ENCODE peak calls at places on chromosomes 7 and 10, in four cellular contexts. K, N, F and L are unnamed samples.

GRCh38 chr7:158957507-158957900 is 101.1 kb downstream of the DYNC2I1 start:
- DNase-seq in K (no peak), N (no peak), F (no peak), L (no peak)

GRCh38 chr10:131694963-131695813 is 205.6 kb upstream of the PPP2R2D start:
- DNase-seq in K (no peak), N (no peak), F (no peak), L (no peak)

GRCh38 chr7:9082203-9082602 is 648.8 kb downstream of the NXPH1 start:
- DNase-seq in K (peak), N (peak), F (no peak), L (no peak)

GRCh38 chr7:42691030-42691639 is 220.7 kb downstream of the C7orf25 start:
- DNase-seq in K (peak), N (peak), F (peak), L (peak)

GRCh38 chr7:44738031-44738730 is 10.5 kb upstream of the ZMIZ2 start:
- DNase-seq in K (no peak), N (no peak), F (no peak), L (no peak)

GRCh38 chr10:125116652-125117310 is 43.6 kb downstream of the CTBP2 start:
- DNase-seq in K (no peak), N (no peak), F (no peak), L (no peak)

GRCh38 chr7:33072471-33072870 is 9.9 kb upstream of the NT5C3A start:
- DNase-seq in K (no peak), N (no peak), F (peak), L (peak)

GRCh38 chr7:46791180-46791579 is 790.7 kb downstream of the TNS3 start:
- DNase-seq in K (no peak), N (no peak), F (no peak), L (no peak)

GRCh38 chr10:77959887-77960286 is 33.3 kb upstream of the DLG5 start:
- DNase-seq in K (no peak), N (no peak), F (no peak), L (no peak)

GRCh38 chr7:156429514-156429913 is 211.1 kb upstream of the RNF32 start:
- DNase-seq in K (no peak), N (no peak), F (no peak), L (no peak)

GRCh38 chr10:24617771-24618396 is 105.8 kb downstream of the ARHGAP21 start:
- DNase-seq in K (peak), N (peak), F (peak), L (peak)

GRCh38 chr7:110058401-110058800 is 1032.5 kb upstream of the LRRN3 start:
- DNase-seq in K (no peak), N (no peak), F (no peak), L (no peak)

GRCh38 chr10:66752714-66753113 is 173.1 kb upstream of the LRRTM3 start:
- DNase-seq in K (no peak), N (no peak), F (peak), L (peak)

GRCh38 chr10:69303632-69304035 is 25.3 kb downstream of the HK1 start:
- DNase-seq in K (no peak), N (no peak), F (peak), L (peak)

GRCh38 chr7:47672966-47673365 is 91.1 kb upstream of the TNS3 start:
- DNase-seq in K (peak), N (no peak), F (no peak), L (no peak)

GRCh38 chr7:82156168-82156567 is 287.4 kb downstream of the CACNA2D1 start:
- DNase-seq in K (peak), N (no peak), F (no peak), L (no peak)

GRCh38 chr7:79452495-79453265 is 787 bp downstream of the MAGI2 start:
- DNase-seq in K (peak), N (peak), F (peak), L (peak)

GRCh38 chr7:155229548-155230168 is 68.0 kb upstream of the INSIG1 start:
- DNase-seq in K (no peak), N (no peak), F (no peak), L (peak)

GRCh38 chr7:50472427-50472826 is 22.3 kb upstream of the FIGNL1 start:
- DNase-seq in K (no peak), N (no peak), F (no peak), L (no peak)

GRCh38 chr7:17099083-17099973 is 199.1 kb upstream of the AHR start:
- DNase-seq in K (no peak), N (peak), F (peak), L (peak)

GRCh38 chr10:85008493-85009181 is 680.2 kb downstream of the CCSER2 start:
- DNase-seq in K (no peak), N (peak), F (no peak), L (no peak)

GRCh38 chr10:61758440-61758839 is 95.7 kb downstream of the CABCOCO1 start:
- DNase-seq in K (no peak), N (no peak), F (peak), L (peak)

GRCh38 chr7:21944616-21945373 is 904 bp downstream of the CDCA7L start:
- DNase-seq in K (peak), N (peak), F (no peak), L (no peak)

GRCh38 chr7:105673367-105674188 is 92.3 kb upstream of the EFCAB10 start:
- DNase-seq in K (no peak), N (no peak), F (no peak), L (no peak)

GRCh38 chr7:25820432-25821040 is 331.5 kb upstream of the NFE2L3 start:
- DNase-seq in K (peak), N (peak), F (no peak), L (no peak)

GRCh38 chr10:122347162-122347561 is 27.3 kb upstream of the PLEKHA1 start:
- DNase-seq in K (no peak), N (no peak), F (no peak), L (no peak)

GRCh38 chr7:122965306-122965705 is 30.2 kb downstream of the TAS2R16 start:
- DNase-seq in K (no peak), N (no peak), F (no peak), L (no peak)

GRCh38 chr10:43194861-43195260 is 56.6 kb downstream of the CSGALNACT2 start:
- DNase-seq in K (no peak), N (no peak), F (no peak), L (no peak)

GRCh38 chr7:111301891-111302290 is 211.0 kb downstream of the LRRN3 start:
- DNase-seq in K (no peak), N (no peak), F (no peak), L (no peak)

GRCh38 chr10:43453266-43453831 is 16.4 kb downstream of the ZNF487 start:
- DNase-seq in K (no peak), N (no peak), F (no peak), L (peak)

GRCh38 chr10:29618341-29619171 is 16.2 kb downstream of the SVIL start:
- DNase-seq in K (peak), N (peak), F (peak), L (no peak)

GRCh38 chr10:125284875-125285597 is 124.7 kb upstream of the CTBP2 start:
- DNase-seq in K (no peak), N (no peak), F (no peak), L (no peak)

GRCh38 chr10:77240959-77241358 is 396.6 kb downstream of the KCNMA1 start:
- DNase-seq in K (no peak), N (no peak), F (no peak), L (no peak)

GRCh38 chr10:6273351-6273750 is 70.6 kb downstream of the PFKFB3 start:
- DNase-seq in K (no peak), N (no peak), F (no peak), L (no peak)

GRCh38 chr10:23171232-23171876 is 20.8 kb upstream of the PTF1A start:
- DNase-seq in K (peak), N (peak), F (peak), L (peak)

GRCh38 chr7:130418306-130418705 is 22.5 kb downstream of the CEP41 start:
- DNase-seq in K (no peak), N (no peak), F (no peak), L (peak)

GRCh38 chr10:31745612-31746376 is 182.8 kb downstream of the ARHGAP12 start:
- DNase-seq in K (no peak), N (no peak), F (peak), L (peak)

DNA sequence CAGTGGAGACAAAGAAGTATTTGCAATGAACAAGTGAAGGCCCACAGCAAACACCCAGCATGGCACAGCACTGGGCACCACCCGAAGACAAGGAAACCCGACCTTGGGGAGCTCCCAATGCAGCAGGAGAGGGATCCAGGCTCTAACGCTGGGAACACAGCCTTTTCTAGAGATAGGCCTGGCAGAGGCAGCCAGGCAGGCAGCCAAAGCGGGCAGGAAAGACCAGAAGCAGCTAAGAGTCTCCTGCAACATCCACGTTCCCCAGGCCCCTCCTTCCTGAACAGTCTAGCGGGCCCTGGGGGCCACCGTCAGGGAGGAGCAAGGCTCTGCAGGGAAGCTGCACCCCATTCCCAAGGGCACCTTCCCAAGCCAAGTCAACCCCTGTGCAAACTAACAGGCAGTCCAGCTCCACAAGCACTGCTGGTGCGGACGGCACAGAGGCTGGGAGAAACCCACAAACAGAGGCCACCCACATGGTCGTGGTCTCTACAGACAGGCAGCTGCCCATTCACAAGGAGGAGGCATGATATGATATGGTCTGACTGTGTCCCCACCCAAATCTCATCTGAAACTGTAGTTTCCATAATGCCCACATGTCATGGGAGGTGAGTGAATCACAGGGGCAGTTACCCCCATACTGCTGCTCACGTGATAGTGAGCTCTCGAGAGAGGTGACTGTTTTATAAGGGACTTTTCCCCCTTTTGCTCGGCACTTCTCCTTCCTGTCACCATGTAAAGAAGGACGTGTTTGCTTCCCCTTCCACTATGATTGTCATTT is 115.7 kb downstream of the MAD1L1 start:
- DNase-seq in K (no peak), N (peak), F (peak), L (no peak)
- H3K4me2 ChIP-seq in K (no peak), N (no peak), F (no peak), L (peak)

DNA sequence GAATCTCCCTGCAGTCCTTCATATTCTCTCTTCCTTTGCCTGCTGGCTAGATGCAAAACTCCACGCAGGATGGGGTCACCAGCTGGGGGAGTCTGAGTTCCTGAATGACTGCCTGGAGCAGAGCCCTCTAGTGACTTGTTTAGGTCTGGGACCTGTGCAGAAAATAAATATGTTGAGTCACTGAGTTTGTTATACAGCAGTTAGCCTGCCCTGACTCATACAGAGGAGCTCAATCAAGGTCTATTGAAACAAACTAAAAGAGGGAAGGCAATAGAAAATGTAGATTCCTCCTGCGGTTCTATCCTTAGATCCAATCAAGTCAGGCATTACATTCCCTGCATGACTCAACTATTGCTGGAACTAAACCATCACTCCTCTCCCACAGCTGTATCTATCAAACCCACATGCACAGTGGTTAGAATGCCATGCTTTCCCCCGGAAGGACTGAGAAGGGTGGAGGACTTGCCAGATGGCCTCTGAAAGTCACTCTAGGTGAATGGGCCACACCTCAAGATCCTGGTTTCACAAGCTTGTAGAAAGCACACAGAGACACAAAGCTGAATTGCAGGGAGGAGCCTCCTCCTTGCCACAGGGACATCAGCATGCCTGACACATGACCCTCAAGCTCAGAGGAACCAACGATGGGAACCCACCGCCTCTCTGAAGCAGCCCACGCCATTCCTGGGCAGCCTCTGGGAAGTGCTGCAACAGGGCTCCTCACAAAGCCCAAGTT is 73.9 kb downstream of the SH3PXD2A start:
- DNase-seq in K (peak), N (peak), F (peak), L (peak)
- TF ChIP-seq CTCF in K (peak), N (peak), F (peak), L (peak)

DNA sequence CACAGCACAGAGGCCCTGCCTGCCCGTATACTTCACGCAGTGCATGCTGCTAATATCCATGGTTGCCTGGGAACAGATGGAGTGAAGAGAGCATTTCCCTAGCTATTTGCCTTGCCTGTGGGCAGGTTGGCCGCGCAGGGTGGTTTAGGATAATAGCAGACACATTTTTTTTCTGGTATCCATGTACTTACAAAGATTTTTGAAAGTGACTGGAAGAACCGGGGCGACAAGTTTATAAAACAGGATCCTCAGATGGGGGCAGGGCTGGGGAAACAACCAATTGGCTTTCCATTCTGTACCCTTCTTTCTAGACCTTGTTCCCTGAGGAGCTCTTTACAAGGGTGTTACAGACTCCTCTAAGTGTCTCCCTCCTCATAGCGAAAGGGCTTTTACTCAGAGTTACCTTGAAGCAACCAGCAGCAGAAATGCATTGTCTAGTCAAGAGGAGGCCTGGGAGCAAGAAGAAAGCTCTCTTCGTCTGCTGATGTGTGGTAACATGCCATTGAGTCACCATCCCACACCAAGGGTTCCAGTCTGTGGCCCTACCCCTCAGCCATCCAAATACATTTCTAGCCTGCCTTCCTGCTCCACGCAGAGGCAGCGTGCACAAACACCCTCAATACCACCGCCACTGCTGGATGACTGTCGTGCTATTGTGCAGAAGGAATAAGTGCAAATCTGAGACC is 31.5 kb downstream of the MTURN start:
- DNase-seq in K (no peak), N (peak), F (no peak), L (no peak)
- H2AFZ ChIP-seq in K (no peak), N (no peak), F (no peak), L (no peak)

DNA sequence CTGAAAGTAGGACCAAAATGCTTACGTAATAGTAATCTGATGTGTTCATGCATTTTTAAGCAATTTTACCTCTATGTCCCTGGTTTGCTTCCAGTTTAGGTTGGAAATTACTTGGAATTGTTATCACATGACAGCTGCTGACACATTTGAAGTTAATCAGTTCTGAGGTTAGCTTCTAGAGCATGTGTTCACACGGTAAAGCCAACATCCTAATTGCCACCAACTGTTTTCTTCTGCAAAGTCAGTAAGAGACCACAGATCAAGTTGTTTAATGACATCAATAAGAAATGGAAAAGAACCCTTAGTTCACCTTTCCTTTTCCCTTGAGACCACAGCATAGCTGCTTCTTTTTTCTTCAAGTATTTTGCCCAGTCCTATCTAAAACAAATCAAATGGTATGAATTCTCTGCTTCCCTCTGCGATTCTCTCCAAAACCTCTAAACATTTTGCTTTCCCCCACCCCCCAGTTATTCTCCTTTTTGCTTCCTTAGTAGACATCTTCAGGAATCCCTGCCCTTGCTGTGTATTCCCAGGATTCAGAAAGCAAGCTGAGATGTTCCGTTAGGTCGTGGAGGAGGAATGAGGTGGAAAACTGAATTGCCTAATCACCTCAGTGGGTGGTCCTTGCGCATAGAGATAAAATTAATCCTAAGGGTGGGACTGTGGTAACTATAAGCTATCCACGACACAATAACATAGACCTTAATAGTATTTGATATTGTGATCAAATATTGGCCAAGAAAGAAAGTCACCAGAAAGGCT is 48.9 kb upstream of the SEMA3C start:
- DNase-seq in K (no peak), N (no peak), F (no peak), L (peak)
- H3K4me2 ChIP-seq in K (no peak), N (no peak), F (no peak), L (no peak)

DNA sequence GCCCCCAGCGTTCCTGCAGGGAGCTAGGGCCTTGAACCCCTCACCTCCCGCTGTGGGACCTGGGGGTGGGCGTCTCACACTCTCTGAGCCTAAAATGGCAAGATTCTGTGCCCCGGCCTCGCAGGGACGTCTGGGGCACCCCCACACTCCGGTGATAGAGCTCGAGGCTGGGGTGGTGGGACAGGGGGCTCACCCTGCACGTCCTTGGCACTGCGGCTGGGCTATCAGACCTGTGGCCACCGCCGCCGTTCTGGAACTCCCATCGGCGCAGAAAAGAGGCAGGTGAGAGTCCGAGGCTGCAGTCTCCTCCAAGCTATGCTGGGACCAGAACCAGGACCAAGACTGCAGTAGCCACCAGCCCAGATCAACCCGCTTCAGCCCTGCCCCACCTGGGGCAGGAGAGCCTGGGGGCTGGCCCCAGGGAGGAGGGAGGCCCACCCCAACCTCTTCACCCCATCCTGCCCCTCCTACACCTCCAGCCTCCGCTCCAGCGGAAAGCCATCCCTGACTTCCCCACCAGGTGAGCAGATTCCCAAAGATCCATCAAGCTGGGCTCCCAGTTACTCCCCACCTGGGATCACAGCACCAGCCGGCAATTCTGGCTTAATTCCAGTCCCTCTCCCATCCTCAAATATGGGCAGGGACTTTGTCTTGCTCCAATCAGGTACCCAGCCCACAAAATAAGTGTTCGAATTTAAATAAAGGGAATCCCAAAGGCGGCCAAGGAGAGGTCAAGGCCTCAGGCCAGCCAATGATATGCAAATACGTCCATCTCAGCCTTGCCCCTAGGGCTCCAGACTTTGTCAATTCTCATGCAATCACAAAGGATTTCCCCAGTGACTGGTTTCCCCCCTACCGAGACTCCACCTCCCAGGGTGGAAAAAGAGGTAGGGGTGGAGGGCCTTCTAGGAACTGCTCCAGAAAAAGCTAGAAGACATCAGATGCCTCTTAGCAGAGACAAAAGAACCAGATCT is 16.4 kb downstream of the TNRC18 start:
- DNase-seq in K (peak), N (no peak), F (no peak), L (no peak)
- TF ChIP-seq CTCF in K (no peak), N (no peak), F (no peak), L (no peak)